ENCODE peak calls at places on chromosomes 3 and 15, in six cellular contexts. One of them, this sample, is unnamed.

GRCh38 chr3:5376761-5377160 is 189.3 kb downstream of the EDEM1 start:
- DNase-seq in fibroblast of lung: no peak
- DNase-seq in fibroblast of the aortic adventitia: no peak
- DNase-seq in effector CD4-positive, alpha-beta T cell: no peak
- DNase-seq in B cell: peak
- DNase-seq in NCI-H1930: no peak
- DNase-seq in this sample: no peak

GRCh38 chr3:184737641-184738518 is 26.0 kb upstream of the MAGEF1 start:
- DNase-seq in B cell: no peak
- DNase-seq in fibroblast of lung: peak
- DNase-seq in effector CD4-positive, alpha-beta T cell: no peak
- DNase-seq in NCI-H1930: no peak
- DNase-seq in fibroblast of the aortic adventitia: peak
- DNase-seq in this sample: peak

GRCh38 chr3:43871627-43872245 is 181.0 kb downstream of the ABHD5 start:
- DNase-seq in B cell: no peak
- DNase-seq in effector CD4-positive, alpha-beta T cell: no peak
- DNase-seq in fibroblast of lung: no peak
- DNase-seq in NCI-H1930: no peak
- DNase-seq in fibroblast of the aortic adventitia: no peak
- DNase-seq in this sample: no peak

GRCh38 chr3:31133541-31133940 is 239.1 kb upstream of the GADL1 start:
- DNase-seq in NCI-H1930: no peak
- DNase-seq in fibroblast of lung: no peak
- DNase-seq in effector CD4-positive, alpha-beta T cell: no peak
- DNase-seq in fibroblast of the aortic adventitia: no peak
- DNase-seq in B cell: no peak
- DNase-seq in this sample: no peak

GRCh38 chr3:93936549-93936948 is 37.1 kb downstream of the PROS1 start:
- DNase-seq in fibroblast of lung: no peak
- DNase-seq in B cell: no peak
- DNase-seq in effector CD4-positive, alpha-beta T cell: no peak
- DNase-seq in NCI-H1930: no peak
- DNase-seq in fibroblast of the aortic adventitia: no peak
- DNase-seq in this sample: no peak

GRCh38 chr3:58035512-58035867 is 27.3 kb downstream of the FLNB start:
- DNase-seq in B cell: no peak
- DNase-seq in fibroblast of lung: no peak
- DNase-seq in NCI-H1930: no peak
- DNase-seq in effector CD4-positive, alpha-beta T cell: no peak
- DNase-seq in fibroblast of the aortic adventitia: no peak
- DNase-seq in this sample: no peak

GRCh38 chr15:71444032-71444810 is 328.9 kb downstream of the THSD4 start:
- DNase-seq in effector CD4-positive, alpha-beta T cell: no peak
- DNase-seq in B cell: no peak
- DNase-seq in fibroblast of lung: no peak
- DNase-seq in NCI-H1930: no peak
- DNase-seq in fibroblast of the aortic adventitia: no peak
- DNase-seq in this sample: no peak

GRCh38 chr15:85800460-85801123 is 5.9 kb upstream of the KLHL25 start:
- DNase-seq in fibroblast of lung: peak
- DNase-seq in NCI-H1930: no peak
- DNase-seq in B cell: no peak
- DNase-seq in fibroblast of the aortic adventitia: peak
- DNase-seq in effector CD4-positive, alpha-beta T cell: no peak
- DNase-seq in this sample: peak

GRCh38 chr15:55535436-55535835 is 27.4 kb upstream of the DNAAF4 start:
- DNase-seq in fibroblast of the aortic adventitia: no peak
- DNase-seq in effector CD4-positive, alpha-beta T cell: no peak
- DNase-seq in fibroblast of lung: no peak
- DNase-seq in B cell: no peak
- DNase-seq in NCI-H1930: no peak
- DNase-seq in this sample: no peak

GRCh38 chr3:31680072-31680870 is 147.5 kb downstream of the STT3B start:
- DNase-seq in fibroblast of the aortic adventitia: no peak
- DNase-seq in fibroblast of lung: no peak
- DNase-seq in B cell: no peak
- DNase-seq in effector CD4-positive, alpha-beta T cell: no peak
- DNase-seq in NCI-H1930: no peak
- DNase-seq in this sample: no peak

GRCh38 chr3:181851063-181851462 is 139.3 kb downstream of the SOX2 start:
- DNase-seq in effector CD4-positive, alpha-beta T cell: no peak
- DNase-seq in B cell: no peak
- DNase-seq in fibroblast of lung: no peak
- DNase-seq in NCI-H1930: no peak
- DNase-seq in fibroblast of the aortic adventitia: no peak
- DNase-seq in this sample: no peak

GRCh38 chr3:119205685-119206084 is 32.3 kb downstream of the UPK1B start:
- DNase-seq in NCI-H1930: no peak
- DNase-seq in effector CD4-positive, alpha-beta T cell: no peak
- DNase-seq in fibroblast of the aortic adventitia: no peak
- DNase-seq in fibroblast of lung: no peak
- DNase-seq in B cell: no peak
- DNase-seq in this sample: no peak

GRCh38 chr3:99817047-99817436 is 620 bp upstream of the CMSS1 start:
- DNase-seq in B cell: no peak
- DNase-seq in effector CD4-positive, alpha-beta T cell: no peak
- DNase-seq in NCI-H1930: peak
- DNase-seq in fibroblast of the aortic adventitia: no peak
- DNase-seq in fibroblast of lung: no peak
- DNase-seq in this sample: peak

GRCh38 chr3:124907957-124908356 is 20.8 kb upstream of the ITGB5 start:
- DNase-seq in B cell: no peak
- DNase-seq in NCI-H1930: no peak
- DNase-seq in effector CD4-positive, alpha-beta T cell: no peak
- DNase-seq in fibroblast of lung: no peak
- DNase-seq in fibroblast of the aortic adventitia: no peak
- DNase-seq in this sample: no peak

GRCh38 chr3:2765002-2765579 is 345.1 kb downstream of the IL5RA start:
- DNase-seq in fibroblast of lung: no peak
- DNase-seq in effector CD4-positive, alpha-beta T cell: no peak
- DNase-seq in fibroblast of the aortic adventitia: no peak
- DNase-seq in B cell: peak
- DNase-seq in NCI-H1930: no peak
- DNase-seq in this sample: peak

GRCh38 chr15:69562564-69562963 is 109.9 kb downstream of the RPLP1 start:
- DNase-seq in B cell: no peak
- DNase-seq in NCI-H1930: no peak
- DNase-seq in fibroblast of lung: no peak
- DNase-seq in fibroblast of the aortic adventitia: no peak
- DNase-seq in effector CD4-positive, alpha-beta T cell: no peak
- DNase-seq in this sample: no peak

GRCh38 chr3:138199847-138200246 is 12.7 kb downstream of the ARMC8 start:
- DNase-seq in fibroblast of lung: no peak
- DNase-seq in effector CD4-positive, alpha-beta T cell: no peak
- DNase-seq in B cell: no peak
- DNase-seq in fibroblast of the aortic adventitia: no peak
- DNase-seq in NCI-H1930: no peak
- DNase-seq in this sample: no peak

GRCh38 chr3:115814778-115815380 is 191.6 kb downstream of the GAP43 start:
- DNase-seq in fibroblast of the aortic adventitia: peak
- DNase-seq in fibroblast of lung: peak
- DNase-seq in B cell: peak
- DNase-seq in NCI-H1930: peak
- DNase-seq in effector CD4-positive, alpha-beta T cell: peak
- DNase-seq in this sample: peak

GRCh38 chr3:84891851-84892250 is 66.9 kb upstream of the CADM2 start:
- DNase-seq in fibroblast of lung: no peak
- DNase-seq in B cell: no peak
- DNase-seq in NCI-H1930: no peak
- DNase-seq in fibroblast of the aortic adventitia: no peak
- DNase-seq in effector CD4-positive, alpha-beta T cell: no peak
- DNase-seq in this sample: no peak

GRCh38 chr3:184508938-184509337 is 52.6 kb upstream of the EPHB3 start:
- DNase-seq in fibroblast of the aortic adventitia: no peak
- DNase-seq in fibroblast of lung: no peak
- DNase-seq in NCI-H1930: no peak
- DNase-seq in B cell: no peak
- DNase-seq in effector CD4-positive, alpha-beta T cell: no peak
- DNase-seq in this sample: no peak

GRCh38 chr3:99413504-99413903 is 224.9 kb upstream of the COL8A1 start:
- DNase-seq in fibroblast of the aortic adventitia: peak
- DNase-seq in B cell: no peak
- DNase-seq in NCI-H1930: no peak
- DNase-seq in fibroblast of lung: peak
- DNase-seq in effector CD4-positive, alpha-beta T cell: no peak
- DNase-seq in this sample: no peak

GRCh38 chr3:51971350-51971749 is 2.5 kb downstream of the ABHD14B start:
- DNase-seq in B cell: no peak
- DNase-seq in effector CD4-positive, alpha-beta T cell: no peak
- DNase-seq in fibroblast of lung: no peak
- DNase-seq in NCI-H1930: no peak
- DNase-seq in fibroblast of the aortic adventitia: no peak
- DNase-seq in this sample: no peak

GRCh38 chr3:160616721-160617120 is 51.4 kb upstream of the KPNA4 start:
- DNase-seq in fibroblast of the aortic adventitia: peak
- DNase-seq in NCI-H1930: no peak
- DNase-seq in fibroblast of lung: peak
- DNase-seq in B cell: no peak
- DNase-seq in effector CD4-positive, alpha-beta T cell: no peak
- DNase-seq in this sample: peak

GRCh38 chr15:92681141-92681622 is 25.6 kb upstream of the FAM174B start:
- DNase-seq in B cell: no peak
- DNase-seq in effector CD4-positive, alpha-beta T cell: no peak
- DNase-seq in fibroblast of the aortic adventitia: peak
- DNase-seq in NCI-H1930: no peak
- DNase-seq in fibroblast of lung: peak
- DNase-seq in this sample: no peak

GRCh38 chr3:174331095-174331802 is 527.9 kb upstream of the NAALADL2 start:
- DNase-seq in fibroblast of lung: no peak
- DNase-seq in NCI-H1930: no peak
- DNase-seq in B cell: no peak
- DNase-seq in effector CD4-positive, alpha-beta T cell: no peak
- DNase-seq in fibroblast of the aortic adventitia: no peak
- DNase-seq in this sample: no peak

GRCh38 chr3:8324727-8325126 is 176.9 kb upstream of the LMCD1 start:
- DNase-seq in fibroblast of the aortic adventitia: peak
- DNase-seq in B cell: peak
- DNase-seq in NCI-H1930: no peak
- DNase-seq in fibroblast of lung: peak
- DNase-seq in effector CD4-positive, alpha-beta T cell: peak
- DNase-seq in this sample: peak

GRCh38 chr3:52829906-52830463 is 487 bp downstream of the ITIH4 start:
- DNase-seq in fibroblast of the aortic adventitia: no peak
- DNase-seq in B cell: no peak
- DNase-seq in fibroblast of lung: no peak
- DNase-seq in effector CD4-positive, alpha-beta T cell: no peak
- DNase-seq in NCI-H1930: no peak
- DNase-seq in this sample: no peak

GRCh38 chr15:91496754-91497691 is 356.5 kb upstream of the SLCO3A1 start:
- DNase-seq in fibroblast of the aortic adventitia: no peak
- DNase-seq in NCI-H1930: no peak
- DNase-seq in fibroblast of lung: no peak
- DNase-seq in B cell: no peak
- DNase-seq in effector CD4-positive, alpha-beta T cell: no peak
- DNase-seq in this sample: no peak

GRCh38 chr15:70277556-70277955 is 179.8 kb upstream of the TLE3 start:
- DNase-seq in fibroblast of lung: no peak
- DNase-seq in effector CD4-positive, alpha-beta T cell: no peak
- DNase-seq in NCI-H1930: no peak
- DNase-seq in fibroblast of the aortic adventitia: no peak
- DNase-seq in B cell: no peak
- DNase-seq in this sample: no peak

GRCh38 chr3:32975891-32976290 is 24.4 kb downstream of the CCR4 start:
- DNase-seq in B cell: no peak
- DNase-seq in fibroblast of lung: no peak
- DNase-seq in NCI-H1930: no peak
- DNase-seq in effector CD4-positive, alpha-beta T cell: no peak
- DNase-seq in fibroblast of the aortic adventitia: no peak
- DNase-seq in this sample: no peak

GRCh38 chr3:128274837-128275236 is 121.6 kb downstream of the EEFSEC start:
- DNase-seq in effector CD4-positive, alpha-beta T cell: no peak
- DNase-seq in B cell: no peak
- DNase-seq in NCI-H1930: no peak
- DNase-seq in fibroblast of lung: peak
- DNase-seq in fibroblast of the aortic adventitia: peak
- DNase-seq in this sample: no peak

GRCh38 chr3:98823791-98824190 is 60.7 kb downstream of the ST3GAL6 start:
- DNase-seq in B cell: no peak
- DNase-seq in fibroblast of lung: no peak
- DNase-seq in effector CD4-positive, alpha-beta T cell: no peak
- DNase-seq in NCI-H1930: no peak
- DNase-seq in fibroblast of the aortic adventitia: no peak
- DNase-seq in this sample: peak

GRCh38 chr15:20352241-20353200 is 189.1 kb downstream of the GOLGA6L6 start:
- DNase-seq in effector CD4-positive, alpha-beta T cell: no peak
- DNase-seq in B cell: no peak
- DNase-seq in fibroblast of the aortic adventitia: no peak
- DNase-seq in NCI-H1930: no peak
- DNase-seq in fibroblast of lung: no peak
- DNase-seq in this sample: no peak

GRCh38 chr3:126908752-126909275 is 74.1 kb upstream of the PLXNA1 start:
- DNase-seq in B cell: no peak
- DNase-seq in effector CD4-positive, alpha-beta T cell: no peak
- DNase-seq in fibroblast of lung: no peak
- DNase-seq in NCI-H1930: no peak
- DNase-seq in fibroblast of the aortic adventitia: no peak
- DNase-seq in this sample: no peak

GRCh38 chr15:60751985-60752952 is 273.3 kb upstream of the ICE2 start:
- DNase-seq in effector CD4-positive, alpha-beta T cell: no peak
- DNase-seq in B cell: no peak
- DNase-seq in fibroblast of the aortic adventitia: peak
- DNase-seq in fibroblast of lung: peak
- DNase-seq in NCI-H1930: no peak
- DNase-seq in this sample: no peak

GRCh38 chr3:60598668-60599067 is 652.6 kb downstream of the FHIT start:
- DNase-seq in fibroblast of the aortic adventitia: no peak
- DNase-seq in fibroblast of lung: peak
- DNase-seq in NCI-H1930: no peak
- DNase-seq in B cell: no peak
- DNase-seq in effector CD4-positive, alpha-beta T cell: no peak
- DNase-seq in this sample: no peak

GRCh38 chr3:115436767-115437301 is 186.5 kb upstream of the GAP43 start:
- DNase-seq in fibroblast of lung: peak
- DNase-seq in NCI-H1930: no peak
- DNase-seq in B cell: no peak
- DNase-seq in effector CD4-positive, alpha-beta T cell: no peak
- DNase-seq in fibroblast of the aortic adventitia: peak
- DNase-seq in this sample: peak

GRCh38 chr15:77507911-77508310 is 87.2 kb downstream of the HMG20A start:
- DNase-seq in fibroblast of the aortic adventitia: peak
- DNase-seq in B cell: no peak
- DNase-seq in fibroblast of lung: peak
- DNase-seq in NCI-H1930: no peak
- DNase-seq in effector CD4-positive, alpha-beta T cell: no peak
- DNase-seq in this sample: no peak

GRCh38 chr15:62521396-62521795 is 356.3 kb upstream of the C2CD4B start:
- DNase-seq in NCI-H1930: no peak
- DNase-seq in B cell: no peak
- DNase-seq in fibroblast of lung: no peak
- DNase-seq in effector CD4-positive, alpha-beta T cell: no peak
- DNase-seq in fibroblast of the aortic adventitia: no peak
- DNase-seq in this sample: no peak

GRCh38 chr3:188947401-188947982 is 224.3 kb upstream of the TPRG1 start:
- DNase-seq in B cell: peak
- DNase-seq in fibroblast of lung: peak
- DNase-seq in effector CD4-positive, alpha-beta T cell: no peak
- DNase-seq in fibroblast of the aortic adventitia: peak
- DNase-seq in NCI-H1930: peak
- DNase-seq in this sample: no peak